ENCODE peak calls at places on chromosomes 1 and 21, in nine cellular contexts. T, K, F, A, J, C, W, O and Q are unnamed samples.

GRCh38 chr1:5370321-5370720 is 621.9 kb downstream of the NPHP4 start:
- DNase-seq in T (no peak), K (no peak), W (no peak), F (no peak), A (no peak), C (no peak), J (no peak), O (no peak), Q (no peak)

GRCh38 chr21:42556960-42557359 is 43.3 kb downstream of the SLC37A1 start:
- DNase-seq in W (no peak), F (no peak), T (no peak), K (no peak), J (no peak), C (no peak), O (no peak), A (peak; percentile 13), Q (no peak)

GRCh38 chr1:16352842-16353535 is 709 bp upstream of the FBXO42 start:
- DNase-seq in C (no peak), T (no peak), J (no peak), A (no peak), F (no peak), W (no peak), O (no peak), K (no peak), Q (no peak)

GRCh38 chr1:155396874-155397476 is 76.3 kb downstream of the RUSC1 start:
- DNase-seq in F (no peak), O (no peak), A (no peak), C (no peak), T (no peak), J (no peak), K (no peak), W (peak; percentile 34), Q (no peak)

GRCh38 chr1:59678065-59678808 is 136.5 kb upstream of the HOOK1 start:
- DNase-seq in K (no peak), C (no peak), O (no peak), W (peak; percentile 91), T (peak; percentile 37), A (no peak), F (no peak), J (no peak), Q (no peak)

GRCh38 chr1:102879439-102879993 is 228.8 kb downstream of the COL11A1 start:
- DNase-seq in F (no peak), J (no peak), W (peak; percentile 91), A (no peak), O (peak; percentile 38), C (peak; percentile 90), T (peak; percentile 95), K (peak; percentile 47), Q (no peak)

GRCh38 chr1:200410566-200410878 is 686 bp upstream of the ZNF281 start:
- DNase-seq in F (no peak), O (no peak), J (no peak), K (no peak), T (no peak), W (no peak), A (no peak), C (peak; percentile 42), Q (no peak)

GRCh38 chr1:64956241-64956640 is 10.1 kb downstream of the JAK1 start:
- DNase-seq in A (no peak), F (no peak), W (no peak), J (no peak), C (peak; percentile 54), K (no peak), T (peak; percentile 38), O (peak; percentile 30), Q (no peak)

GRCh38 chr1:29453502-29454240 is 217.3 kb downstream of the PTPRU start:
- DNase-seq in O (peak; percentile 62), K (no peak), F (no peak), W (peak; percentile 21), T (peak; percentile 54), A (peak; percentile 46), C (peak; percentile 32), J (no peak), Q (no peak)

GRCh38 chr1:209190591-209191241 is 392.8 kb upstream of the CAMK1G start:
- DNase-seq in C (peak; percentile 58), T (peak; percentile 69), W (peak; percentile 64), O (peak; percentile 48), K (peak; percentile 4), A (peak; percentile 81), J (no peak), F (no peak), Q (no peak)

GRCh38 chr1:156489935-156490293 is 10.7 kb downstream of the MEF2D start:
- DNase-seq in O (no peak), T (no peak), J (no peak), K (no peak), A (no peak), F (no peak), W (no peak), C (no peak), Q (no peak)

GRCh38 chr1:36366091-36366661 is 19.5 kb downstream of the STK40 start:
- DNase-seq in O (peak; percentile 55), C (peak; percentile 67), J (no peak), A (peak; percentile 92), T (peak; percentile 55), K (no peak), W (peak; percentile 88), F (no peak), Q (peak; percentile 56)

GRCh38 chr1:27394925-27395324 is 2.5 kb downstream of the GPR3 start:
- DNase-seq in T (peak; percentile 43), W (no peak), O (no peak), K (no peak), J (no peak), C (peak; percentile 57), A (no peak), F (no peak), Q (no peak)

GRCh38 chr21:32613436-32614043 is 1.4 kb upstream of the CFAP298 start:
- DNase-seq in J (no peak), K (no peak), A (no peak), F (no peak), O (no peak), W (no peak), T (no peak), C (no peak), Q (no peak)

GRCh38 chr1:26391450-26391849 is 18.9 kb upstream of the ZNF683 start:
- DNase-seq in J (no peak), C (peak; percentile 79), A (peak; percentile 29), O (peak; percentile 70), K (no peak), W (peak; percentile 57), T (peak; percentile 71), F (no peak), Q (no peak)

GRCh38 chr1:155127672-155128468 is at the start of gene EFNA1:
- DNase-seq in K (no peak), A (peak; percentile 55), T (peak; percentile 33), O (peak; percentile 5), F (peak; percentile 9), J (no peak), C (peak; percentile 56), W (no peak), Q (peak; percentile 85)

GRCh38 chr1:10904396-10905358 is 107.8 kb upstream of the TARDBP start:
- DNase-seq in F (no peak), O (peak; percentile 57), W (no peak), C (no peak), J (no peak), T (no peak), K (no peak), A (no peak), Q (no peak)

GRCh38 chr1:201714542-201715276 is 114.2 kb upstream of the IPO9 start:
- DNase-seq in J (peak; percentile 97), T (peak; percentile 100), A (no peak), O (peak; percentile 100), W (peak; percentile 100), C (peak; percentile 99), F (no peak), K (peak; percentile 99), Q (peak; percentile 74)

GRCh38 chr1:164760585-164760968 is 201.6 kb downstream of the PBX1 start:
- DNase-seq in K (no peak), J (no peak), C (peak; percentile 72), F (no peak), T (no peak), A (no peak), W (no peak), O (no peak), Q (no peak)

GRCh38 chr1:155093938-155094621 is 15.4 kb downstream of the EFNA3 start:
- DNase-seq in K (peak; percentile 40), O (peak; percentile 66), W (no peak), F (no peak), C (peak; percentile 58), T (peak; percentile 43), A (peak; percentile 61), J (no peak), Q (peak; percentile 64)

GRCh38 chr1:31764307-31765040 is at the start of gene ADGRB2:
- DNase-seq in O (no peak), F (no peak), A (peak; percentile 64), K (no peak), W (no peak), C (peak; percentile 50), T (no peak), J (no peak), Q (peak; percentile 29)

GRCh38 chr1:116966791-116967190 is 34.8 kb upstream of the CD101 start:
- DNase-seq in K (no peak), F (no peak), J (no peak), T (no peak), W (no peak), A (no peak), C (no peak), O (no peak), Q (no peak)

GRCh38 chr1:245995474-245995873 is 511.6 kb downstream of the SMYD3 start:
- DNase-seq in W (no peak), T (no peak), K (no peak), F (no peak), C (no peak), A (peak; percentile 26), J (no peak), O (no peak), Q (no peak)

GRCh38 chr1:222028151-222028550 is 286.3 kb upstream of the DUSP10 start:
- DNase-seq in A (no peak), F (no peak), O (no peak), W (no peak), J (no peak), T (no peak), C (no peak), K (no peak), Q (no peak)

GRCh38 chr21:38960251-38960650 is 154.5 kb downstream of the ETS2 start:
- DNase-seq in F (no peak), W (no peak), C (no peak), O (no peak), J (no peak), A (no peak), T (no peak), K (no peak), Q (no peak)

GRCh38 chr1:211336775-211337174 is 10.1 kb downstream of the TRAF5 start:
- DNase-seq in A (no peak), J (no peak), C (no peak), T (no peak), W (no peak), F (no peak), O (no peak), K (no peak), Q (no peak)

GRCh38 chr1:232620356-232620841 is 9.5 kb downstream of the SIPA1L2 start:
- DNase-seq in K (no peak), C (peak; percentile 57), W (peak; percentile 49), T (peak; percentile 38), J (no peak), O (peak; percentile 95), F (no peak), A (no peak), Q (no peak)

GRCh38 chr1:223141021-223141420 is 2.0 kb downstream of the TLR5 start:
- DNase-seq in K (no peak), J (no peak), W (no peak), O (no peak), A (no peak), C (peak; percentile 30), F (no peak), T (no peak), Q (no peak)

GRCh38 chr1:36951761-36952160 is 82.6 kb downstream of the GRIK3 start:
- DNase-seq in T (no peak), F (no peak), C (no peak), J (no peak), W (no peak), O (no peak), K (no peak), A (no peak), Q (no peak)